ENCODE peak calls at places on chromosomes 4 and X, in ten cellular contexts. U is body of pancreas, N is PC-3, O is GM23338, T is tibial nerve, R is SJSA1, D is spleen, C is left ventricle myocardium inferior, G is GM23248, S is esophagus squamous epithelium. F is an unnamed sample. For H3K4me1, the result is how much of the 10 kb centered on the place peaks cover.

GRCh38 chr4:80265571-80266266 is 745 bp upstream of the FGF5 start:
- DNase-seq in C (no peak), R (peak), N (peak), G (peak), T (no peak), U (no peak), S (no peak), D (no peak), O (peak), F (no peak)

GRCh38 chr4:153945704-153946103 is 156.8 kb upstream of the SFRP2 start:
- DNase-seq in N (no peak), D (no peak), C (no peak), U (no peak), G (no peak), T (no peak), S (no peak), O (no peak), R (no peak), F (no peak)

GRCh38 chr4:96354036-96354712 is 514.3 kb downstream of the PDHA2 start:
- DNase-seq in C (no peak), O (no peak), G (no peak), U (no peak), D (no peak), N (no peak), R (no peak), S (no peak), T (no peak), F (no peak)

GRCh38 chr4:1536579-1537409 is 130.6 kb upstream of the NKX1-1 start:
- DNase-seq in T (no peak), U (no peak), G (no peak), D (peak), O (no peak), N (no peak), C (no peak), R (no peak), S (no peak), F (no peak)

GRCh38 chrX:136209016-136209738 is 42.0 kb downstream of the MAP7D3 start:
- DNase-seq in S (no peak), U (peak), O (peak), C (peak), D (no peak), G (peak), N (peak), R (peak), T (peak), F (no peak)

GRCh38 chr4:91282217-91282616 is 1021.5 kb upstream of the GRID2 start:
- DNase-seq in C (no peak), G (no peak), U (no peak), N (no peak), S (no peak), O (no peak), T (no peak), R (no peak), D (no peak), F (no peak)

GRCh38 chrX:132092439-132093065 is 35.3 kb downstream of the FRMD7 start:
- DNase-seq in O (peak), S (no peak), N (peak), T (peak), G (peak), D (no peak), U (peak), C (peak), R (peak), F (peak)

GRCh38 chr4:87011340-87012034 is 76.7 kb downstream of the AFF1 start:
- DNase-seq in T (no peak), R (peak), N (peak), S (no peak), C (no peak), D (no peak), G (peak), O (peak), U (no peak), F (no peak)

GRCh38 chr4:38184404-38184803 is 224.2 kb downstream of the PTTG2 start:
- DNase-seq in N (peak), S (no peak), G (peak), C (no peak), R (no peak), D (no peak), T (no peak), U (no peak), O (peak), F (no peak)

GRCh38 chr4:83112678-83113428 is 1.7 kb downstream of the PLAC8 start:
- DNase-seq in N (no peak), D (no peak), S (no peak), O (peak), C (no peak), G (peak), U (no peak), T (no peak), R (peak), F (no peak)

GRCh38 chr4:8344387-8344786 is 74.8 kb downstream of the HTRA3 start:
- DNase-seq in S (no peak), R (no peak), O (no peak), D (no peak), N (no peak), U (no peak), C (no peak), G (no peak), T (no peak), F (no peak)

GRCh38 chr4:188110741-188111458 is 1.5 kb upstream of the TRIML2 start:
- DNase-seq in D (no peak), O (no peak), R (no peak), T (no peak), N (peak), S (no peak), C (no peak), U (no peak), G (no peak), F (no peak)

GRCh38 chrX:87873988-87874500 is 356.4 kb downstream of the KLHL4 start:
- DNase-seq in C (no peak), T (no peak), S (no peak), O (no peak), U (no peak), R (no peak), G (no peak), N (no peak), D (no peak), F (no peak)

GRCh38 chr4:67020079-67020807 is 525.1 kb downstream of the CENPC start:
- DNase-seq in D (no peak), S (no peak), C (no peak), R (no peak), G (no peak), O (peak), U (no peak), T (no peak), N (peak), F (no peak)

GRCh38 chrX:20442597-20442996 is 175.9 kb upstream of the RPS6KA3 start:
- DNase-seq in D (peak), O (peak), N (peak), C (peak), T (peak), S (peak), U (peak), R (no peak), G (peak), F (peak)

GRCh38 chr4:71126719-71127118 is 133.3 kb downstream of the DCK start:
- DNase-seq in G (peak), T (no peak), C (no peak), D (no peak), O (no peak), S (no peak), N (peak), R (peak), U (no peak), F (no peak)

GRCh38 chr4:139819082-139819481 is 153.5 kb downstream of the MGST2 start:
- DNase-seq in R (no peak), D (no peak), S (no peak), O (no peak), U (no peak), G (no peak), C (no peak), N (no peak), T (no peak), F (no peak)

GRCh38 chrX:133215747-133216146 is 2.4 kb downstream of the TFDP3 start:
- DNase-seq in G (peak), O (peak), C (no peak), U (peak), D (no peak), S (no peak), R (peak), N (peak), T (no peak), F (no peak)

GRCh38 chr4:183522821-183523220 is 18.0 kb downstream of the ING2 start:
- DNase-seq in C (no peak), N (no peak), R (no peak), U (peak), T (no peak), O (no peak), D (no peak), G (no peak), S (no peak), F (no peak)

GRCh38 chr4:43853565-43854345 is 594.9 kb downstream of the KCTD8 start:
- DNase-seq in D (no peak), R (no peak), T (no peak), O (no peak), N (no peak), S (no peak), C (no peak), G (no peak), U (no peak), F (no peak)

GRCh38 chr4:143618811-143619210 is 81.7 kb downstream of the FREM3 start:
- DNase-seq in U (no peak), T (no peak), C (no peak), N (no peak), G (no peak), D (no peak), S (no peak), R (no peak), O (no peak), F (no peak)

GRCh38 chrX:100812216-100813158 is 7.7 kb upstream of the CSTF2 start:
- DNase-seq in R (no peak), G (no peak), C (no peak), O (peak), S (no peak), T (no peak), U (no peak), D (no peak), N (peak), F (no peak)

GRCh38 chr4:127410644-127411043 is 222.1 kb upstream of the INTU start:
- DNase-seq in U (no peak), C (no peak), R (no peak), N (no peak), T (no peak), S (no peak), D (no peak), G (no peak), O (no peak), F (no peak)

GRCh38 chr4:127416092-127416491 is 216.7 kb upstream of the INTU start:
- DNase-seq in N (no peak), R (no peak), C (no peak), S (no peak), U (no peak), O (no peak), D (no peak), G (peak), T (no peak), F (no peak)

GRCh38 chr4:127406187-127406586 is 226.6 kb upstream of the INTU start:
- DNase-seq in C (no peak), U (no peak), S (no peak), N (no peak), D (no peak), G (no peak), T (no peak), R (no peak), O (no peak), F (no peak)

DNA sequence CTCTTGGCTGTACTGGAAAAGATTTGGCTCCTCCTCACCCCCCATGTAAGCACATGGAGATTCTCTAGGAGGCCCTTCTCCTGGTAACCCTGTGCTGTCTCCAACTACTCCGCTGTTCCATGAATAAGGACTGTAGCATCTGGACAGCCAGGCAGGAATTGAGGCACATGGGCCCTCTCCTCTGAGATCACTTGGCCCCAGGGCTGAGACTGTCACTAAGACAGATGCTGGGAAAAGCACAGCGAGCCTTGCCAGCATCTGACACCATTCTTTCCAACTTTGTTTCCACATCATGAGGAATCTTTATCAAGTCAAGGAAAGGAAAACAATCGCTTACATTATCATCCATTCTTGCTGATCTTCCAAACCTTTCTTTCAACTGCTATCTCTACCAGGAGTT is 222.6 kb upstream of the INTU start:
- DNase-seq in C (no peak), O (no peak), S (no peak), G (peak), D (no peak), T (no peak), U (no peak), R (no peak), N (no peak), F (no peak)
- H3K27ac ChIP-seq in C (no peak), O (no peak), S (no peak), G (no peak), D (no peak), T (no peak), U (no peak), R (no peak), N (no peak), F (no peak)

DNA sequence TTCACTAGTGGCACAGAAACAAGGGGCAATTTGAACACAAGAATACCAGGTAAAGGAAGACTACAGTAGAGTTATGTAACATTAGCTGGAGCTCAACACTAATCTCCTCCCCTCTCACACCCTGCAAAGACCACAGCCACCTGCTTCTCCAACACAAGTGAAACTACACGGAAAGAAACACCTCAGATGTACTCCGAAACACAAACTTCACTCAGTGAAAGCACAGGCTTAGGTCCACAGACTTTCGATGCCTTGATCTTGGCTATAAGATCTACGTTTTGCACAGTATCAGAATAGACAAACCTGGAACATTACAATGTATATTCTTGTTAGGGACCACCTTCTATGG is 7.6 kb downstream of the ACSL1 start:
- DNase-seq in D (no peak), S (no peak), N (no peak), O (no peak), U (no peak), C (no peak), T (no peak), R (no peak), G (no peak), F (no peak)
- H3K4me1 ChIP-seq in D (under half), S (under half), N (under half), O (under half), U (under half), C (half or more), T (under half), R (under half), G (under half), F (under half)

GRCh38 chr4:98482503-98482846 is 175.9 kb downstream of the TSPAN5 start:
- DNase-seq in N (no peak), U (no peak), D (no peak), T (no peak), R (no peak), S (no peak), C (no peak), O (no peak), G (no peak), F (no peak)

GRCh38 chr4:98485816-98486355 is 172.5 kb downstream of the TSPAN5 start:
- DNase-seq in N (no peak), O (no peak), U (no peak), S (no peak), C (no peak), G (no peak), T (no peak), D (no peak), R (no peak), F (no peak)

GRCh38 chr4:98481167-98481566 is 177.2 kb downstream of the TSPAN5 start:
- DNase-seq in C (no peak), U (peak), T (no peak), R (no peak), D (no peak), G (no peak), N (no peak), O (no peak), S (no peak), F (no peak)

GRCh38 chr4:98482847-98483806 is 175.3 kb downstream of the TSPAN5 start:
- DNase-seq in C (no peak), T (no peak), U (no peak), D (no peak), O (no peak), R (peak), N (peak), G (peak), S (no peak), F (no peak)

GRCh38 chr4:98484031-98484430 is 174.4 kb downstream of the TSPAN5 start:
- DNase-seq in N (peak), G (peak), T (no peak), C (no peak), U (no peak), R (no peak), S (no peak), D (no peak), O (no peak), F (no peak)
- H3K27ac ChIP-seq in N (peak), G (peak), T (no peak), C (no peak), U (no peak), R (peak), S (peak), D (no peak), O (no peak), F (no peak)

GRCh38 chr4:5280845-5281244 is 229.6 kb downstream of the STK32B start:
- DNase-seq in C (no peak), D (no peak), O (no peak), T (no peak), S (no peak), G (no peak), N (no peak), U (no peak), R (no peak), F (no peak)
- H3K4me1 ChIP-seq in C (under half), D (under half), O (under half), T (under half), S (under half), G (under half), N (under half), U (under half), R (under half), F (under half)

GRCh38 chr4:15575951-15576350 is 79.2 kb downstream of the FBXL5 start:
- DNase-seq in D (no peak), G (no peak), N (no peak), O (no peak), C (no peak), R (no peak), U (no peak), S (no peak), T (no peak), F (no peak)

GRCh38 chr4:15577508-15577907 is 77.6 kb downstream of the FBXL5 start:
- DNase-seq in N (no peak), G (peak), C (no peak), U (no peak), S (no peak), O (no peak), R (no peak), D (no peak), T (no peak), F (no peak)
- H3K27ac ChIP-seq in N (no peak), G (no peak), C (no peak), U (no peak), S (no peak), O (no peak), R (no peak), D (no peak), T (no peak), F (no peak)

F was measured in lung.